ENCODE peak calls at places on chromosome 14, in nine cellular contexts. Z, Q, K, I, N, O, R, M and V are unnamed samples.

GRCh38 chr14:47705683-47706082 is 30.3 kb upstream of the MDGA2 start:
- DNase-seq in K (no peak), Z (no peak), Q (no peak), N (no peak), M (no peak), I (no peak), R (no peak), O (no peak), V (no peak)

GRCh38 chr14:101025131-101025530 is 121.6 kb upstream of the RTL1 start:
- DNase-seq in O (no peak), Q (no peak), K (no peak), N (no peak), I (peak), M (no peak), Z (no peak), R (no peak), V (no peak)

GRCh38 chr14:24613747-24614146 is 4.3 kb upstream of the GZMH start:
- DNase-seq in O (no peak), Z (no peak), N (no peak), Q (no peak), R (no peak), I (no peak), K (no peak), M (no peak), V (no peak)

GRCh38 chr14:21846227-21846885 is 172.7 kb upstream of the OR4E1 start:
- DNase-seq in Q (no peak), N (peak), M (no peak), Z (peak), I (no peak), R (no peak), K (no peak), O (peak), V (no peak)

GRCh38 chr14:88166616-88167015 is 156.5 kb downstream of the KCNK10 start:
- DNase-seq in I (no peak), N (no peak), O (no peak), K (no peak), R (no peak), M (peak), Z (no peak), Q (no peak), V (no peak)

GRCh38 chr14:82070753-82071152 is 537.1 kb upstream of the SEL1L start:
- DNase-seq in K (no peak), Q (no peak), Z (no peak), I (no peak), N (no peak), R (no peak), O (no peak), M (no peak), V (no peak)

GRCh38 chr14:102930753-102931579 is 8.5 kb downstream of the AMN start:
- DNase-seq in K (peak), M (no peak), Z (no peak), O (no peak), I (no peak), Q (no peak), N (peak), R (peak), V (no peak)

GRCh38 chr14:103101257-103101963 is 6.9 kb downstream of the EXOC3L4 start:
- DNase-seq in Q (no peak), Z (no peak), M (no peak), I (no peak), K (no peak), N (no peak), R (no peak), O (no peak), V (no peak)

GRCh38 chr14:92563359-92563758 is 49.8 kb downstream of the RIN3 start:
- DNase-seq in Z (no peak), I (no peak), K (no peak), O (no peak), N (no peak), R (no peak), M (peak), Q (no peak), V (no peak)

GRCh38 chr14:73462078-73462715 is 3.9 kb upstream of the NUMB start:
- DNase-seq in Q (no peak), I (peak), K (peak), O (no peak), Z (no peak), M (no peak), N (peak), R (peak), V (no peak)

GRCh38 chr14:74400328-74400727 is 25.7 kb downstream of the SYNDIG1L start:
- DNase-seq in N (no peak), Q (no peak), M (peak), R (peak), K (no peak), O (no peak), Z (no peak), I (no peak), V (no peak)

GRCh38 chr14:95526483-95527391 is 8.1 kb upstream of the GLRX5 start:
- DNase-seq in N (peak), O (no peak), K (no peak), M (no peak), Q (no peak), Z (no peak), I (no peak), R (no peak), V (no peak)

GRCh38 chr14:68563256-68564131 is 229.4 kb downstream of the ZFP36L1 start:
- DNase-seq in M (no peak), K (no peak), Q (no peak), Z (no peak), N (no peak), R (no peak), I (no peak), O (no peak), V (no peak)

GRCh38 chr14:99481745-99482099 is 513 bp downstream of the CCNK start:
- DNase-seq in K (no peak), I (no peak), Q (no peak), Z (no peak), M (peak), N (peak), O (no peak), R (no peak), V (no peak)

GRCh38 chr14:95507701-95508103 is 8.7 kb downstream of the SYNE3 start:
- DNase-seq in Q (no peak), Z (no peak), M (peak), I (no peak), N (peak), K (no peak), O (no peak), R (no peak), V (no peak)

GRCh38 chr14:96275182-96276112 is 19.4 kb downstream of the BDKRB1 start:
- DNase-seq in I (peak), R (peak), N (peak), O (peak), K (peak), Z (peak), M (peak), Q (peak), V (peak)

GRCh38 chr14:92456215-92457017 is 57.2 kb upstream of the RIN3 start:
- DNase-seq in Q (no peak), K (peak), Z (no peak), O (no peak), R (peak), I (peak), M (peak), N (peak), V (peak)

GRCh38 chr14:103611215-103611614 is 17.8 kb upstream of the KLC1 start:
- DNase-seq in M (no peak), K (no peak), Q (no peak), Z (no peak), N (no peak), O (no peak), I (no peak), R (no peak), V (no peak)

GRCh38 chr14:22460461-22461195 is 128.4 kb downstream of the DAD1 start:
- DNase-seq in Q (no peak), R (no peak), M (no peak), Z (no peak), K (no peak), O (no peak), I (no peak), N (no peak), V (no peak)

GRCh38 chr14:30874120-30874998 is at the start of gene COCH:
- DNase-seq in I (no peak), R (peak), N (no peak), Z (peak), O (peak), Q (no peak), M (no peak), K (no peak), V (no peak)

GRCh38 chr14:89899917-89900680 is 54.4 kb downstream of the EFCAB11 start:
- DNase-seq in Q (no peak), K (no peak), R (peak), N (peak), M (no peak), O (no peak), Z (no peak), I (no peak), V (no peak)

GRCh38 chr14:81269100-81269978 is 48.6 kb upstream of the GTF2A1 start:
- DNase-seq in Q (no peak), O (no peak), R (peak), M (peak), K (peak), Z (no peak), I (no peak), N (peak), V (peak)

GRCh38 chr14:75514673-75515630 is 7.3 kb upstream of the BATF start:
- DNase-seq in O (no peak), M (no peak), K (no peak), Q (no peak), R (no peak), N (no peak), I (no peak), Z (peak), V (no peak)

GRCh38 chr14:67798731-67799130 is 17.7 kb downstream of the ZFYVE26 start:
- DNase-seq in I (no peak), M (no peak), N (no peak), O (no peak), K (no peak), Z (no peak), Q (no peak), R (no peak), V (no peak)

GRCh38 chr14:96589577-96589976 is 87.4 kb downstream of the PAPOLA start:
- DNase-seq in I (peak), M (no peak), N (no peak), Z (no peak), O (no peak), K (no peak), R (no peak), Q (no peak), V (no peak)

GRCh38 chr14:32434180-32434579 is 105.1 kb downstream of the AKAP6 start:
- DNase-seq in Q (no peak), R (no peak), Z (no peak), O (no peak), I (no peak), K (no peak), M (no peak), N (no peak), V (no peak)

GRCh38 chr14:64465208-64465821 is at the start of gene AKAP5:
- DNase-seq in M (no peak), K (peak), Q (no peak), O (peak), R (peak), Z (peak), N (peak), I (no peak), V (no peak)

GRCh38 chr14:106875503-106875902 is 1349.1 kb downstream of the TMEM121 start:
- DNase-seq in Z (no peak), M (no peak), N (no peak), O (no peak), R (peak), K (no peak), Q (no peak), I (no peak), V (no peak)

GRCh38 chr14:63800651-63801385 is 52.0 kb upstream of the SYNE2 start:
- DNase-seq in O (no peak), R (no peak), I (no peak), K (no peak), M (no peak), Z (no peak), N (no peak), Q (no peak), V (no peak)

GRCh38 chr14:73460691-73461127 is 2.4 kb upstream of the NUMB start:
- DNase-seq in M (peak), N (peak), Z (no peak), I (no peak), Q (no peak), K (no peak), R (no peak), O (no peak), V (no peak)

GRCh38 chr14:69460093-69460701 is 24.3 kb upstream of the PLEKHD1 start:
- DNase-seq in O (no peak), Z (no peak), R (peak), I (peak), N (peak), M (peak), K (peak), Q (peak), V (peak)

GRCh38 chr14:48586099-48586498 is 910.7 kb upstream of the MDGA2 start:
- DNase-seq in I (no peak), Z (no peak), O (no peak), N (no peak), R (no peak), K (no peak), Q (no peak), M (no peak), V (no peak)

GRCh38 chr14:20681348-20682126 is 2.8 kb upstream of the RNASE4 start:
- DNase-seq in Q (peak), Z (peak), M (peak), R (peak), K (peak), O (peak), N (peak), I (peak), V (no peak)

GRCh38 chr14:60317609-60318008 is 68.6 kb downstream of the PPM1A start:
- DNase-seq in I (no peak), O (no peak), N (peak), R (peak), Q (no peak), K (no peak), Z (no peak), M (no peak), V (no peak)

GRCh38 chr14:61872452-61872851 is 110.2 kb downstream of the SNAPC1 start:
- DNase-seq in K (no peak), R (no peak), Q (no peak), Z (no peak), O (no peak), M (no peak), N (no peak), I (no peak), V (no peak)

GRCh38 chr14:93941293-93941910 is 14.3 kb downstream of the FAM181A start:
- DNase-seq in M (peak), O (no peak), Z (no peak), I (no peak), R (peak), N (peak), Q (peak), K (no peak), V (no peak)

GRCh38 chr14:52010173-52010693 is 20.9 kb downstream of the RTRAF start:
- DNase-seq in R (no peak), M (no peak), I (no peak), Q (no peak), Z (no peak), O (no peak), K (no peak), N (no peak), V (no peak)

GRCh38 chr14:92644166-92644565 is 104.3 kb downstream of the LGMN start:
- DNase-seq in N (peak), I (no peak), Q (no peak), O (no peak), R (no peak), M (peak), Z (no peak), K (no peak), V (no peak)